ENCODE peak calls at places on chromosomes 12 and 14, in five cellular contexts. J is natural killer cell; M is activated CD4-positive, alpha-beta memory T cell treated with anti-CD3 and anti-CD28 coated beads for 36 hours; G is immature natural killer cell; F is EL. K is an unnamed sample.

GRCh38 chr12:96225003-96225855 is 31.1 kb downstream of the ELK3 start:
- DNase-seq in M (no peak), F (no peak), G (no peak), J (no peak), K (no peak)

GRCh38 chr12:54486173-54486867 is 11.2 kb upstream of the NCKAP1L start:
- DNase-seq in J (no peak), M (no peak), G (no peak), F (no peak), K (no peak)

GRCh38 chr14:33081259-33081658 is 142.6 kb downstream of the NPAS3 start:
- DNase-seq in J (no peak), F (no peak), G (no peak), M (no peak), K (peak)

GRCh38 chr12:79016181-79016580 is 151.6 kb downstream of the SYT1 start:
- DNase-seq in F (no peak), J (no peak), M (no peak), G (no peak), K (peak)

GRCh38 chr14:104864267-104865068 is 600 bp upstream of the CEP170B start:
- DNase-seq in G (no peak), J (no peak), M (peak), F (no peak), K (no peak)

GRCh38 chr12:52130695-52131094 is 51.2 kb downstream of the SMIM41 start:
- DNase-seq in F (no peak), G (no peak), J (no peak), M (peak), K (no peak)

GRCh38 chr12:127810026-127810425 is 456.9 kb upstream of the TMEM132C start:
- DNase-seq in G (no peak), J (no peak), F (peak), M (no peak), K (peak)

GRCh38 chr12:84696281-84696680 is 216.3 kb downstream of the SLC6A15 start:
- DNase-seq in F (no peak), J (no peak), G (no peak), M (no peak), K (no peak)

GRCh38 chr14:72512925-72513324 is 381.0 kb downstream of the DPF3 start:
- DNase-seq in G (no peak), M (no peak), F (no peak), J (no peak), K (no peak)

GRCh38 chr14:68986926-68987652 is 8.0 kb upstream of the ACTN1 start:
- DNase-seq in M (peak), F (peak), J (no peak), G (no peak), K (no peak)

GRCh38 chr14:95756751-95757150 is 42.8 kb upstream of the TCL1A start:
- DNase-seq in G (no peak), M (no peak), J (no peak), F (no peak), K (no peak)

K was measured in SHP77.